ENCODE peak calls at places on chromosomes 5 and 9, in seven cellular contexts. R, K, B, Q, Z, V and I are unnamed samples.

GRCh38 chr9:137592767-137593166 is 2.5 kb upstream of the ZMYND19 start:
- DNase-seq in Z (no peak), Q (no peak), B (no peak), K (no peak), V (no peak), R (no peak), I (no peak)

GRCh38 chr9:2725929-2726328 is 8.6 kb downstream of the KCNV2 start:
- DNase-seq in R (no peak), B (peak; percentile 32), K (no peak), Z (no peak), Q (no peak), V (no peak), I (no peak)

GRCh38 chr9:93557366-93558137 is 18.8 kb upstream of the PHF2 start:
- DNase-seq in V (no peak), B (no peak), K (no peak), R (no peak), Q (no peak), Z (no peak), I (no peak)

GRCh38 chr9:95003694-95004451 is 277.4 kb downstream of the AOPEP start:
- DNase-seq in Q (peak; percentile 73), B (peak; percentile 48), V (peak; percentile 58), K (peak; percentile 74), Z (no peak), R (peak; percentile 80), I (peak; percentile 40)

GRCh38 chr9:89376741-89377140 is 58.4 kb downstream of the SECISBP2 start:
- DNase-seq in V (no peak), B (no peak), K (no peak), Q (no peak), R (no peak), Z (no peak), I (no peak)

GRCh38 chr5:132283423-132284043 is 10.7 kb upstream of the SLC22A4 start:
- DNase-seq in Z (no peak), Q (peak; percentile 62), K (no peak), V (no peak), B (peak; percentile 83), R (peak; percentile 77), I (no peak)

GRCh38 chr9:6757988-6758417 is 230 bp downstream of the KDM4C start:
- DNase-seq in R (peak; percentile 99), K (no peak), V (peak; percentile 96), B (no peak), Z (no peak), Q (no peak), I (peak; percentile 77)

GRCh38 chr9:98134702-98135557 is 15.9 kb upstream of the TRIM14 start:
- DNase-seq in B (no peak), K (no peak), Z (no peak), Q (no peak), V (no peak), R (peak; percentile 20), I (no peak)

GRCh38 chr5:150672884-150673275 is 11.8 kb downstream of the MYOZ3 start:
- DNase-seq in Q (no peak), V (no peak), R (no peak), Z (no peak), B (no peak), K (no peak), I (no peak)

GRCh38 chr9:14515564-14516198 is 177.6 kb downstream of the ZDHHC21 start:
- DNase-seq in Q (no peak), R (peak; percentile 88), B (peak; percentile 27), K (no peak), V (no peak), Z (no peak), I (no peak)

GRCh38 chr5:58773744-58774441 is 191.0 kb downstream of the RAB3C start:
- DNase-seq in Q (no peak), R (no peak), V (no peak), B (no peak), Z (no peak), K (peak; percentile 30), I (no peak)

GRCh38 chr5:177300236-177300880 is 3.2 kb downstream of the RAB24 start:
- DNase-seq in B (peak; percentile 69), R (peak; percentile 77), V (peak; percentile 58), Z (no peak), Q (peak; percentile 93), K (peak; percentile 66), I (no peak)

GRCh38 chr5:33067291-33067690 is 356.2 kb downstream of the NPR3 start:
- DNase-seq in K (no peak), R (no peak), V (no peak), Q (no peak), B (no peak), Z (no peak), I (no peak)

GRCh38 chr5:1476181-1476966 is 31.1 kb upstream of the SLC6A3 start:
- DNase-seq in R (no peak), V (no peak), Q (no peak), K (no peak), B (no peak), Z (no peak), I (no peak)

GRCh38 chr5:74296685-74297084 is 343.8 kb downstream of the ENC1 start:
- DNase-seq in Z (no peak), R (no peak), K (peak; percentile 45), B (peak; percentile 64), Q (peak; percentile 73), V (no peak), I (no peak)

GRCh38 chr5:77955577-77955976 is 179.4 kb upstream of the TBCA start:
- DNase-seq in Z (no peak), V (no peak), Q (no peak), R (no peak), B (no peak), K (no peak), I (no peak)

GRCh38 chr5:104941030-104941645 is 1378.5 kb upstream of the NUDT12 start:
- DNase-seq in Q (no peak), K (no peak), R (no peak), V (no peak), B (no peak), Z (no peak), I (no peak)

GRCh38 chr5:83848928-83849327 is 128.3 kb upstream of the HAPLN1 start:
- DNase-seq in B (no peak), K (no peak), V (no peak), Z (no peak), R (no peak), Q (peak; percentile 50), I (no peak)
- TF ChIP-seq CTCF in B (no peak), K (no peak), V (no peak), Z (no peak), R (no peak), Q (no peak), I (no peak)

GRCh38 chr9:26058111-26058895 is 380.1 kb upstream of the TUSC1 start:
- DNase-seq in R (no peak), V (no peak), Z (no peak), K (no peak), B (peak; percentile 33), Q (no peak), I (no peak)

GRCh38 chr9:26054600-26055516 is 376.6 kb upstream of the TUSC1 start:
- DNase-seq in Q (peak; percentile 28), B (peak; percentile 23), Z (no peak), R (no peak), K (no peak), V (no peak), I (no peak)

DNA sequence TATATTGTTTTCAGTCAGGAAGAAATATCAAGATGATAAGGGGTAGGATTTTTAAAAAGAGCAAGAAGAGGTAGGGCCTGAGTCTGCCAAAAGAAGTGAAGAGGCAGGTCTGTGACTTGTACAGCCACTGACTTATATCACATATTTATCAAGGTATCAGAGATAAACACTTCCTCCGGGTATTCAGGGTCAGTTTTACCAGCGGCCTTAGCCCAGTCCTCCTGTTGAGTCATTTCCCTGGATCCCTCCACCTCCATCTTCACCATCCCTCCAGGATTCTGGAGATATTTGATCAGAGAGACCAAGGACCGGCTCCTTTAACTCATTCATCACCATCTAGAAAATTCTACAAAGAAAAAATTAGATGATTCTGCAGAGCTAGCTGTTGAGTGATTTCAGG is 375.7 kb upstream of the TUSC1 start:
- DNase-seq in Q (peak; percentile 9), Z (no peak), K (no peak), R (no peak), V (no peak), B (no peak), I (no peak)
- TF ChIP-seq CTCF in Q (no peak), Z (no peak), K (no peak), R (no peak), V (no peak), B (no peak), I (no peak)

GRCh38 chr9:113463418-113464285 is at the start of gene RGS3:
- DNase-seq in V (no peak), B (no peak), Q (peak; percentile 48), R (peak; percentile 94), Z (peak; percentile 37), K (peak; percentile 83), I (no peak)
- TF ChIP-seq CTCF in V (no peak), B (no peak), Q (no peak), R (no peak), Z (no peak), K (no peak), I (no peak)

GRCh38 chr9:120032639-120033038 is 547.3 kb downstream of the CDK5RAP2 start:
- DNase-seq in B (peak; percentile 8), R (peak; percentile 80), K (no peak), Q (no peak), V (no peak), Z (no peak), I (no peak)
- TF ChIP-seq CTCF in B (peak; percentile 23), R (peak; percentile 70), K (no peak), Q (no peak), V (no peak), Z (no peak), I (no peak)

GRCh38 chr9:25678147-25678666 is at the start of gene TUSC1:
- DNase-seq in Q (peak; percentile 83), K (peak; percentile 90), Z (peak; percentile 50), B (peak; percentile 83), V (peak; percentile 15), R (peak; percentile 72), I (peak; percentile 58)
- TF ChIP-seq CTCF in Q (no peak), K (no peak), Z (peak; percentile 7), B (no peak), V (no peak), R (no peak), I (no peak)

GRCh38 chr5:41519801-41520200 is 9.4 kb upstream of the PLCXD3 start:
- DNase-seq in Z (no peak), K (no peak), V (no peak), Q (no peak), B (peak; percentile 33), R (no peak), I (no peak)
- TF ChIP-seq CTCF in Z (no peak), K (peak; percentile 16), V (no peak), Q (no peak), B (peak; percentile 29), R (peak; percentile 57), I (no peak)

DNA sequence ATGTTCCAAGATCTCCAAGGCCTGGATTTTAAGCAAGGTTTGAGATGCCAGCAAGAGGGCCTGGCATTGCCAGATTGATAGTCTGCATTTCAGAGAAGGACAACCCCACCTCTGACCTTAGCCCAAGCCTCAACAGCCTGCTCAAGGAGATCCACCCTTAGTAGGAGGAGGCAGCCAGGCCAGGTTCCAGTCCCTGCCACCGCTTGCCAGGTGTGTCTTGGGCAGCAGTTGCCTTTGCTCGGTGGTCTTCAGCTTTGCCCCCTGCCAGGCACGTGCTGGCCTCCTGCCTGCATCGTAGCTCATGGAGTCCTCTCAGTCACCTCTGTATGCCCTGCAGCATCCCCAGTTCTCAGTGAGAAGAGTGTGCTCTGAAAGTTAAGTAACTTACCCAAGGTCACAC is 134.2 kb downstream of the KCNIP1 start:
- DNase-seq in K (no peak), Z (no peak), R (peak; percentile 41), Q (no peak), V (no peak), B (no peak), I (no peak)
- TF ChIP-seq CTCF in K (no peak), Z (no peak), R (no peak), Q (no peak), V (no peak), B (no peak), I (no peak)